ENCODE peak calls at places on chromosomes 7 and 10, in six cellular contexts. One of them, this sample, is unnamed.
A peak's percentile ranks its signal among the peaks of the same experiment; 100 is the strongest.

GRCh38 chr7:100483728-100484635 is at the start of gene NYAP1:
- DNase-seq in esophagus squamous epithelium: no peak
- DNase-seq in activated CD4-positive, alpha-beta memory T cell treated with anti-CD3 and anti-CD28 coated beads for 36 hours: peak; percentile 46
- DNase-seq in neural crest cell: no peak
- DNase-seq in kidney tubule cell: peak; percentile 38
- DNase-seq in left ventricle myocardium superior: peak; percentile 73
- DNase-seq in this sample: peak; percentile 64

GRCh38 chr10:119691726-119692125 is 34.1 kb upstream of the INPP5F start:
- DNase-seq in kidney tubule cell: no peak
- DNase-seq in esophagus squamous epithelium: no peak
- DNase-seq in activated CD4-positive, alpha-beta memory T cell treated with anti-CD3 and anti-CD28 coated beads for 36 hours: no peak
- DNase-seq in left ventricle myocardium superior: no peak
- DNase-seq in neural crest cell: no peak
- DNase-seq in this sample: no peak

GRCh38 chr10:102657984-102658724 is 13.9 kb downstream of the TRIM8 start:
- DNase-seq in kidney tubule cell: peak; percentile 43
- DNase-seq in activated CD4-positive, alpha-beta memory T cell treated with anti-CD3 and anti-CD28 coated beads for 36 hours: no peak
- DNase-seq in esophagus squamous epithelium: no peak
- DNase-seq in neural crest cell: no peak
- DNase-seq in left ventricle myocardium superior: peak; percentile 45
- DNase-seq in this sample: no peak

GRCh38 chr10:128160335-128160734 is 34.1 kb upstream of the MKI67 start:
- DNase-seq in neural crest cell: no peak
- DNase-seq in left ventricle myocardium superior: no peak
- DNase-seq in esophagus squamous epithelium: no peak
- DNase-seq in activated CD4-positive, alpha-beta memory T cell treated with anti-CD3 and anti-CD28 coated beads for 36 hours: no peak
- DNase-seq in kidney tubule cell: peak; percentile 9
- DNase-seq in this sample: no peak

GRCh38 chr7:3260425-3260762 is 40.7 kb upstream of the SDK1 start:
- DNase-seq in left ventricle myocardium superior: no peak
- DNase-seq in activated CD4-positive, alpha-beta memory T cell treated with anti-CD3 and anti-CD28 coated beads for 36 hours: no peak
- DNase-seq in kidney tubule cell: peak; percentile 44
- DNase-seq in esophagus squamous epithelium: no peak
- DNase-seq in neural crest cell: no peak
- DNase-seq in this sample: no peak

GRCh38 chr7:40749877-40750276 is 615.1 kb downstream of the SUGCT start:
- DNase-seq in activated CD4-positive, alpha-beta memory T cell treated with anti-CD3 and anti-CD28 coated beads for 36 hours: no peak
- DNase-seq in esophagus squamous epithelium: no peak
- DNase-seq in left ventricle myocardium superior: no peak
- DNase-seq in kidney tubule cell: no peak
- DNase-seq in neural crest cell: no peak
- DNase-seq in this sample: no peak

GRCh38 chr7:148697950-148698396 is 730 bp upstream of the CUL1 start:
- DNase-seq in esophagus squamous epithelium: no peak
- DNase-seq in left ventricle myocardium superior: no peak
- DNase-seq in kidney tubule cell: peak; percentile 14
- DNase-seq in activated CD4-positive, alpha-beta memory T cell treated with anti-CD3 and anti-CD28 coated beads for 36 hours: no peak
- DNase-seq in neural crest cell: no peak
- DNase-seq in this sample: no peak

GRCh38 chr10:69434169-69434568 is 17.1 kb upstream of the TSPAN15 start:
- DNase-seq in esophagus squamous epithelium: no peak
- DNase-seq in neural crest cell: no peak
- DNase-seq in kidney tubule cell: no peak
- DNase-seq in activated CD4-positive, alpha-beta memory T cell treated with anti-CD3 and anti-CD28 coated beads for 36 hours: no peak
- DNase-seq in left ventricle myocardium superior: no peak
- DNase-seq in this sample: no peak

GRCh38 chr10:24358022-24358421 is 149.1 kb downstream of the KIAA1217 start:
- DNase-seq in neural crest cell: no peak
- DNase-seq in activated CD4-positive, alpha-beta memory T cell treated with anti-CD3 and anti-CD28 coated beads for 36 hours: no peak
- DNase-seq in esophagus squamous epithelium: no peak
- DNase-seq in left ventricle myocardium superior: no peak
- DNase-seq in kidney tubule cell: no peak
- DNase-seq in this sample: no peak

GRCh38 chr7:39950473-39951155 is 558 bp downstream of the CDK13 start:
- DNase-seq in esophagus squamous epithelium: no peak
- DNase-seq in kidney tubule cell: peak; percentile 58
- DNase-seq in activated CD4-positive, alpha-beta memory T cell treated with anti-CD3 and anti-CD28 coated beads for 36 hours: peak; percentile 59
- DNase-seq in neural crest cell: peak; percentile 12
- DNase-seq in left ventricle myocardium superior: peak; percentile 76
- DNase-seq in this sample: peak; percentile 60

GRCh38 chr10:44860811-44861751 is 50.1 kb upstream of the TMEM72 start:
- DNase-seq in esophagus squamous epithelium: no peak
- DNase-seq in kidney tubule cell: peak; percentile 36
- DNase-seq in neural crest cell: no peak
- DNase-seq in activated CD4-positive, alpha-beta memory T cell treated with anti-CD3 and anti-CD28 coated beads for 36 hours: no peak
- DNase-seq in left ventricle myocardium superior: peak; percentile 48
- DNase-seq in this sample: no peak

GRCh38 chr10:116796910-116797513 is 52.3 kb upstream of the ENO4 start:
- DNase-seq in left ventricle myocardium superior: peak; percentile 79
- DNase-seq in neural crest cell: peak; percentile 92
- DNase-seq in activated CD4-positive, alpha-beta memory T cell treated with anti-CD3 and anti-CD28 coated beads for 36 hours: peak; percentile 76
- DNase-seq in kidney tubule cell: peak; percentile 76
- DNase-seq in esophagus squamous epithelium: no peak
- DNase-seq in this sample: peak; percentile 42

GRCh38 chr7:142795339-142795863 is 24.6 kb downstream of the PRSS2 start:
- DNase-seq in kidney tubule cell: peak; percentile 61
- DNase-seq in left ventricle myocardium superior: no peak
- DNase-seq in neural crest cell: no peak
- DNase-seq in activated CD4-positive, alpha-beta memory T cell treated with anti-CD3 and anti-CD28 coated beads for 36 hours: peak; percentile 78
- DNase-seq in esophagus squamous epithelium: no peak
- DNase-seq in this sample: no peak

GRCh38 chr7:117946201-117946633 is 73.0 kb upstream of the CTTNBP2 start:
- DNase-seq in neural crest cell: no peak
- DNase-seq in kidney tubule cell: peak; percentile 78
- DNase-seq in left ventricle myocardium superior: no peak
- DNase-seq in activated CD4-positive, alpha-beta memory T cell treated with anti-CD3 and anti-CD28 coated beads for 36 hours: no peak
- DNase-seq in esophagus squamous epithelium: no peak
- DNase-seq in this sample: no peak

GRCh38 chr10:13099144-13099665 is 758 bp upstream of the OPTN start:
- DNase-seq in left ventricle myocardium superior: no peak
- DNase-seq in kidney tubule cell: peak; percentile 66
- DNase-seq in neural crest cell: peak; percentile 51
- DNase-seq in esophagus squamous epithelium: no peak
- DNase-seq in activated CD4-positive, alpha-beta memory T cell treated with anti-CD3 and anti-CD28 coated beads for 36 hours: peak; percentile 63
- DNase-seq in this sample: peak; percentile 72

GRCh38 chr7:29005829-29006228 is 47.7 kb upstream of the TRIL start:
- DNase-seq in left ventricle myocardium superior: no peak
- DNase-seq in esophagus squamous epithelium: no peak
- DNase-seq in neural crest cell: no peak
- DNase-seq in activated CD4-positive, alpha-beta memory T cell treated with anti-CD3 and anti-CD28 coated beads for 36 hours: no peak
- DNase-seq in kidney tubule cell: peak; percentile 40
- DNase-seq in this sample: no peak

GRCh38 chr10:75111906-75112703 is 649 bp downstream of the SAMD8 start:
- DNase-seq in esophagus squamous epithelium: no peak
- DNase-seq in neural crest cell: peak; percentile 43
- DNase-seq in kidney tubule cell: peak; percentile 63
- DNase-seq in left ventricle myocardium superior: peak; percentile 63
- DNase-seq in activated CD4-positive, alpha-beta memory T cell treated with anti-CD3 and anti-CD28 coated beads for 36 hours: peak; percentile 62
- DNase-seq in this sample: no peak

GRCh38 chr7:2826806-2827205 is 17.3 kb downstream of the GNA12 start:
- DNase-seq in kidney tubule cell: no peak
- DNase-seq in activated CD4-positive, alpha-beta memory T cell treated with anti-CD3 and anti-CD28 coated beads for 36 hours: no peak
- DNase-seq in neural crest cell: no peak
- DNase-seq in esophagus squamous epithelium: no peak
- DNase-seq in left ventricle myocardium superior: no peak
- DNase-seq in this sample: no peak

GRCh38 chr10:61642073-61642637 is 20.6 kb upstream of the CABCOCO1 start:
- DNase-seq in kidney tubule cell: no peak
- DNase-seq in esophagus squamous epithelium: no peak
- DNase-seq in activated CD4-positive, alpha-beta memory T cell treated with anti-CD3 and anti-CD28 coated beads for 36 hours: no peak
- DNase-seq in left ventricle myocardium superior: no peak
- DNase-seq in neural crest cell: no peak
- DNase-seq in this sample: no peak

GRCh38 chr7:84663224-84663623 is 468.6 kb upstream of the SEMA3A start:
- DNase-seq in kidney tubule cell: no peak
- DNase-seq in left ventricle myocardium superior: no peak
- DNase-seq in neural crest cell: no peak
- DNase-seq in activated CD4-positive, alpha-beta memory T cell treated with anti-CD3 and anti-CD28 coated beads for 36 hours: no peak
- DNase-seq in esophagus squamous epithelium: no peak
- DNase-seq in this sample: no peak

GRCh38 chr7:93245525-93246432 is 13.6 kb downstream of the VPS50 start:
- DNase-seq in kidney tubule cell: peak; percentile 41
- DNase-seq in activated CD4-positive, alpha-beta memory T cell treated with anti-CD3 and anti-CD28 coated beads for 36 hours: no peak
- DNase-seq in left ventricle myocardium superior: no peak
- DNase-seq in esophagus squamous epithelium: no peak
- DNase-seq in neural crest cell: no peak
- DNase-seq in this sample: no peak

GRCh38 chr7:116354546-116355422 is 144.4 kb downstream of the TES start:
- DNase-seq in esophagus squamous epithelium: no peak
- DNase-seq in kidney tubule cell: peak; percentile 98
- DNase-seq in activated CD4-positive, alpha-beta memory T cell treated with anti-CD3 and anti-CD28 coated beads for 36 hours: no peak
- DNase-seq in left ventricle myocardium superior: peak; percentile 75
- DNase-seq in neural crest cell: peak; percentile 5
- DNase-seq in this sample: no peak

GRCh38 chr10:60898372-60898771 is 45.6 kb downstream of the RHOBTB1 start:
- DNase-seq in activated CD4-positive, alpha-beta memory T cell treated with anti-CD3 and anti-CD28 coated beads for 36 hours: no peak
- DNase-seq in esophagus squamous epithelium: no peak
- DNase-seq in kidney tubule cell: no peak
- DNase-seq in left ventricle myocardium superior: no peak
- DNase-seq in neural crest cell: no peak
- DNase-seq in this sample: no peak

GRCh38 chr7:133484135-133484534 is 231.3 kb downstream of the EXOC4 start:
- DNase-seq in neural crest cell: no peak
- DNase-seq in esophagus squamous epithelium: no peak
- DNase-seq in activated CD4-positive, alpha-beta memory T cell treated with anti-CD3 and anti-CD28 coated beads for 36 hours: peak; percentile 34
- DNase-seq in kidney tubule cell: peak; percentile 3
- DNase-seq in left ventricle myocardium superior: no peak
- DNase-seq in this sample: peak; percentile 6

GRCh38 chr7:108637049-108637621 is 67.5 kb downstream of the DNAJB9 start:
- DNase-seq in neural crest cell: no peak
- DNase-seq in kidney tubule cell: peak; percentile 37
- DNase-seq in left ventricle myocardium superior: no peak
- DNase-seq in esophagus squamous epithelium: no peak
- DNase-seq in activated CD4-positive, alpha-beta memory T cell treated with anti-CD3 and anti-CD28 coated beads for 36 hours: no peak
- DNase-seq in this sample: no peak

GRCh38 chr10:47021850-47022249 is 110.6 kb downstream of the PTPN20 start:
- DNase-seq in left ventricle myocardium superior: no peak
- DNase-seq in esophagus squamous epithelium: no peak
- DNase-seq in neural crest cell: no peak
- DNase-seq in activated CD4-positive, alpha-beta memory T cell treated with anti-CD3 and anti-CD28 coated beads for 36 hours: no peak
- DNase-seq in kidney tubule cell: no peak
- DNase-seq in this sample: no peak

GRCh38 chr10:122277737-122278136 is 6.6 kb downstream of the BTBD16 start:
- DNase-seq in left ventricle myocardium superior: no peak
- DNase-seq in activated CD4-positive, alpha-beta memory T cell treated with anti-CD3 and anti-CD28 coated beads for 36 hours: no peak
- DNase-seq in kidney tubule cell: no peak
- DNase-seq in esophagus squamous epithelium: no peak
- DNase-seq in neural crest cell: no peak
- DNase-seq in this sample: no peak

GRCh38 chr7:149021725-149022062 is 6.6 kb downstream of the PDIA4 start:
- DNase-seq in neural crest cell: no peak
- DNase-seq in left ventricle myocardium superior: no peak
- DNase-seq in activated CD4-positive, alpha-beta memory T cell treated with anti-CD3 and anti-CD28 coated beads for 36 hours: no peak
- DNase-seq in esophagus squamous epithelium: no peak
- DNase-seq in kidney tubule cell: no peak
- DNase-seq in this sample: no peak

GRCh38 chr7:30553141-30553540 is 41.5 kb upstream of the GARS1 start:
- DNase-seq in left ventricle myocardium superior: no peak
- DNase-seq in kidney tubule cell: no peak
- DNase-seq in esophagus squamous epithelium: no peak
- DNase-seq in activated CD4-positive, alpha-beta memory T cell treated with anti-CD3 and anti-CD28 coated beads for 36 hours: no peak
- DNase-seq in neural crest cell: no peak
- DNase-seq in this sample: no peak

GRCh38 chr10:75201793-75202307 is 8.7 kb upstream of the VDAC2 start:
- DNase-seq in activated CD4-positive, alpha-beta memory T cell treated with anti-CD3 and anti-CD28 coated beads for 36 hours: peak; percentile 7
- DNase-seq in kidney tubule cell: peak; percentile 77
- DNase-seq in esophagus squamous epithelium: no peak
- DNase-seq in neural crest cell: no peak
- DNase-seq in left ventricle myocardium superior: no peak
- DNase-seq in this sample: no peak

GRCh38 chr7:139114585-139114984 is 5.1 kb upstream of the ZC3HAV1 start:
- DNase-seq in kidney tubule cell: no peak
- DNase-seq in activated CD4-positive, alpha-beta memory T cell treated with anti-CD3 and anti-CD28 coated beads for 36 hours: no peak
- DNase-seq in left ventricle myocardium superior: no peak
- DNase-seq in neural crest cell: no peak
- DNase-seq in esophagus squamous epithelium: no peak
- DNase-seq in this sample: no peak

GRCh38 chr10:100969175-100970075 is at the start of gene SEMA4G:
- DNase-seq in esophagus squamous epithelium: no peak
- DNase-seq in left ventricle myocardium superior: peak; percentile 68
- DNase-seq in neural crest cell: peak; percentile 73
- DNase-seq in kidney tubule cell: peak; percentile 37
- DNase-seq in activated CD4-positive, alpha-beta memory T cell treated with anti-CD3 and anti-CD28 coated beads for 36 hours: peak; percentile 43
- DNase-seq in this sample: no peak

GRCh38 chr10:10270071-10270470 is 747.6 kb upstream of the CELF2 start:
- DNase-seq in left ventricle myocardium superior: no peak
- DNase-seq in kidney tubule cell: no peak
- DNase-seq in esophagus squamous epithelium: no peak
- DNase-seq in neural crest cell: no peak
- DNase-seq in activated CD4-positive, alpha-beta memory T cell treated with anti-CD3 and anti-CD28 coated beads for 36 hours: no peak
- DNase-seq in this sample: no peak

GRCh38 chr10:11176746-11177145 is 159.1 kb downstream of the CELF2 start:
- DNase-seq in activated CD4-positive, alpha-beta memory T cell treated with anti-CD3 and anti-CD28 coated beads for 36 hours: peak; percentile 72
- DNase-seq in left ventricle myocardium superior: no peak
- DNase-seq in esophagus squamous epithelium: no peak
- DNase-seq in neural crest cell: no peak
- DNase-seq in kidney tubule cell: no peak
- DNase-seq in this sample: no peak

GRCh38 chr10:116385994-116386809 is 41.4 kb upstream of the PNLIPRP3 start:
- DNase-seq in left ventricle myocardium superior: no peak
- DNase-seq in kidney tubule cell: peak; percentile 35
- DNase-seq in esophagus squamous epithelium: no peak
- DNase-seq in activated CD4-positive, alpha-beta memory T cell treated with anti-CD3 and anti-CD28 coated beads for 36 hours: no peak
- DNase-seq in neural crest cell: peak; percentile 46
- DNase-seq in this sample: no peak

GRCh38 chr10:30747633-30748032 is 118.1 kb upstream of the LYZL2 start:
- DNase-seq in esophagus squamous epithelium: no peak
- DNase-seq in neural crest cell: no peak
- DNase-seq in left ventricle myocardium superior: no peak
- DNase-seq in kidney tubule cell: peak; percentile 47
- DNase-seq in activated CD4-positive, alpha-beta memory T cell treated with anti-CD3 and anti-CD28 coated beads for 36 hours: peak; percentile 83
- DNase-seq in this sample: no peak

GRCh38 chr10:114925675-114926204 is 12.3 kb upstream of the TRUB1 start:
- DNase-seq in kidney tubule cell: peak; percentile 88
- DNase-seq in activated CD4-positive, alpha-beta memory T cell treated with anti-CD3 and anti-CD28 coated beads for 36 hours: peak; percentile 64
- DNase-seq in left ventricle myocardium superior: no peak
- DNase-seq in neural crest cell: no peak
- DNase-seq in esophagus squamous epithelium: no peak
- DNase-seq in this sample: no peak